ENCODE peak calls at places on chromosomes 12 and 14, in eight cellular contexts. E is neuronal stem cell, L is lower lobe of right lung, A is OCI-LY7, B is A549, U is GM23338, N is heart left ventricle, R is transverse colon. S is an unnamed sample. For H3K4me1, the result is how much of the 10 kb centered on the place peaks cover.

GRCh38 chr12:66262737-66263136 is 39.6 kb upstream of the HELB start:
- DNase-seq in E (no peak), L (no peak), A (no peak), B (no peak), U (no peak), N (no peak), R (no peak), S (no peak)

GRCh38 chr12:53791735-53792326 is 40.1 kb upstream of the CISTR start:
- DNase-seq in E (no peak), L (no peak), A (peak), B (no peak), U (peak), N (no peak), R (no peak), S (no peak)

GRCh38 chr12:73421832-73422231 is 1115.8 kb upstream of the ATXN7L3B start:
- DNase-seq in E (no peak), L (no peak), A (no peak), B (no peak), U (no peak), N (no peak), R (no peak), S (no peak)

GRCh38 chr12:114245555-114245954 is 160.4 kb downstream of the TBX5 start:
- DNase-seq in E (no peak), L (no peak), A (no peak), B (no peak), U (peak), N (no peak), R (no peak), S (no peak)

GRCh38 chr12:43740511-43741100 is 18.0 kb downstream of the PUS7L start:
- DNase-seq in E (no peak), L (no peak), A (no peak), B (no peak), U (no peak), N (no peak), R (no peak), S (no peak)

GRCh38 chr12:54166543-54167499 is 22.0 kb downstream of the SMUG1 start:
- DNase-seq in E (no peak), L (no peak), A (no peak), B (no peak), U (no peak), N (no peak), R (no peak), S (no peak)

GRCh38 chr12:57089259-57090245 is 638 bp downstream of the NAB2 start:
- DNase-seq in E (no peak), L (peak), A (peak), B (no peak), U (peak), N (peak), R (peak), S (peak)

GRCh38 chr14:58736606-58737005 is 98.8 kb downstream of the DACT1 start:
- DNase-seq in E (no peak), L (no peak), A (no peak), B (no peak), U (no peak), N (no peak), R (no peak), S (no peak)

GRCh38 chr14:54683882-54684794 is 117.2 kb downstream of the SAMD4A start:
- DNase-seq in E (no peak), L (no peak), A (no peak), B (no peak), U (peak), N (no peak), R (peak), S (no peak)

GRCh38 chr12:46402451-46402850 is 29.9 kb upstream of the SLC38A2 start:
- DNase-seq in E (no peak), L (no peak), A (no peak), B (no peak), U (no peak), N (no peak), R (peak), S (peak)

DNA sequence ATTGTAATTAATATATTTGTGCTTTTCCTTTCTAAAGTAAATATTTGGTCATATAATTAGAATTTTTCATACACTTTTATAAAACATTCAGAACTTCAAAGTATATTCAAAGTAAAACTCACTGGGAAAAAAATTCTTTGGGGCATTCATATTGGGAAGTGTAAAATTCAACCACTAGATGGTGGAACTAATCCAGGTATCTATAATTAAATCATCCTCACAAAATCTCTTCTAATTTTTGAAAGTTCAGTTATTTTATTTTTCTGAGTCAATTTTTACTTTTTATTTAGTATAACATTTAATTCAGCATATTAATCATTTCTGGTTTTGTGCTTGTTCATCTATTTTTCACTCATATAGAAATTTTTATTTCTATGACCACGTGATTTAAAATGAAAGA is 81.0 kb downstream of the NTS start:
- DNase-seq in E (no peak), L (no peak), A (no peak), B (no peak), U (peak), N (no peak), R (no peak), S (no peak)
- H3K4me3 ChIP-seq in E (no peak), L (no peak), A (no peak), B (no peak), U (no peak), N (no peak), R (no peak), S (no peak)

GRCh38 chr12:62292761-62293446 is 32.7 kb downstream of the USP15 start:
- DNase-seq in E (no peak), L (no peak), A (no peak), B (no peak), U (peak), N (no peak), R (no peak), S (no peak)

GRCh38 chr12:62291888-62292760 is 31.9 kb downstream of the USP15 start:
- DNase-seq in E (no peak), L (no peak), A (no peak), B (no peak), U (no peak), N (no peak), R (no peak), S (no peak)

GRCh38 chr12:62288328-62288727 is 28.1 kb downstream of the USP15 start:
- DNase-seq in E (no peak), L (no peak), A (no peak), B (no peak), U (no peak), N (no peak), R (no peak), S (no peak)

GRCh38 chr12:62294378-62294777 is 34.2 kb downstream of the USP15 start:
- DNase-seq in E (no peak), L (no peak), A (no peak), B (no peak), U (no peak), N (no peak), R (no peak), S (no peak)

DNA sequence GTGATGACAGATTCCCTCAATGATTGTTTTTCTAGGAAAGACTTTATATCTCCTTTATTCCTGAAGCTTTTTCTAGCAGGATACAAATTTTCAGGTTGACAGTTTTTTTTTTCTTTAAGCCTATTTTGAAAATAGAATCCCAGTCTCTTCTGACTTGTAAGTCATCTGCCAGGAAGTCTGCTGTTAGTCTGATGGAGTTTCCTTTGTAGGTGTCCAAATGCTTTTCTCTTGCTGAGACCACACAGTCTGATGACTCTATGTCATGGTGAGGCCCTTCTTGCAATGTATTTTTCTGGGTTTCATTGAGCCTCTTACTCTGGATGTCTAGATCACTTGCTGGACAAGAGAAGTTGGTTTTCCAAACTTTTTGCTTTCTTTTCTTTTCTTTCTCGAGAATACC is 30.6 kb downstream of the USP15 start:
- DNase-seq in E (no peak), L (no peak), A (no peak), B (no peak), U (no peak), N (no peak), R (no peak), S (no peak)
- H3K4me1 ChIP-seq in E (under half), L (under half), A (under half), B (under half), U (under half), N (under half), R (under half), S (under half)

DNA sequence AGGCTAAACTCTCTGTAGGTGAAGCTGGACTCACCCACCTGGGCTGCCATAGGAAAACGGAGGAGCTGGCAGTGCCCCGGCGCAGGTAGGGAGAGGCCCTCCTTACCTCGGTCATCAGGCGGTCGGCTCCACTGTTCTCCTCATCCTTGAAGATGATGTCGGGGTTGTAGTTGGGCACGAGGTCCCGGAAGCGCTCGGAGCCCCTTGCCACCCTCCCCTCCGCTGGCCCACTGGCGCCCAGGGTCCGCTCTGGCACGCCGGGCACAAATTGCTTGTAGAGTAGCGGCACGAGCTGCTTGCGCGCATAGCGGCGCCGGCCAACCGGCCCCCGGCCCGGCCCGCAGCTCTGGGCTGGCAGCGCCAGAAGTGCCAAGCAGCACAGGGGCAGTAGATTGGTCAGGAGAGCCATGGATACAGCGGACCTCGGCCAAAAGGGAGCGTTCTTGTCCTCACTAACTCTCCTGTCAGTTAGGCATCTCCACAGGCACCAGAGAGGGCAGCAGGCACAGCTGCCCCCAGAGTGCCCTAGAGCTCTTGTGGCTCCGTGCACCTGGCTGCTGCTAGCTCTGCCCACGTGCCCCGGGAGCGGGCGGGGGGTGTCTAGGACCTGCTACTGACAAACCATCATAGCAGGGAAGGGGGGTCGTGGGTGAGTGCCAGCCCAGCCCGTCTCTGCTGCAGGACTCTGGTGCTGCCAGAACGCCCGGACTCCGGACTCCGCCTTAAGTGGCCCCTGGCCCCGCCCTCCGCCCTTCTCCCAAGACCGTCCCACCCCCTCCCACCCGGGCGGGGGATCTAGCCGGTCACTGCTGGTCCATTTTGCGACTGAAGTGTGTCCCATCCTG is at the start of gene DHH:
- DNase-seq in E (no peak), L (peak), A (no peak), B (no peak), U (peak), N (peak), R (no peak), S (peak)
- H3K4me3 ChIP-seq in E (peak), L (peak), A (no peak), B (peak), U (peak), N (peak), R (no peak), S (no peak)

GRCh38 chr14:72810201-72810600 is 83.7 kb downstream of the DPF3 start:
- DNase-seq in E (no peak), L (no peak), A (no peak), B (no peak), U (no peak), N (no peak), R (no peak), S (no peak)

GRCh38 chr14:72804653-72805180 is 89.2 kb downstream of the DPF3 start:
- DNase-seq in E (no peak), L (no peak), A (no peak), B (no peak), U (peak), N (no peak), R (no peak), S (no peak)

GRCh38 chr14:72812292-72812851 is 81.5 kb downstream of the DPF3 start:
- DNase-seq in E (no peak), L (no peak), A (no peak), B (no peak), U (peak), N (peak), R (peak), S (no peak)

GRCh38 chr14:72809063-72809462 is 84.8 kb downstream of the DPF3 start:
- DNase-seq in E (no peak), L (no peak), A (no peak), B (no peak), U (no peak), N (no peak), R (no peak), S (no peak)

DNA sequence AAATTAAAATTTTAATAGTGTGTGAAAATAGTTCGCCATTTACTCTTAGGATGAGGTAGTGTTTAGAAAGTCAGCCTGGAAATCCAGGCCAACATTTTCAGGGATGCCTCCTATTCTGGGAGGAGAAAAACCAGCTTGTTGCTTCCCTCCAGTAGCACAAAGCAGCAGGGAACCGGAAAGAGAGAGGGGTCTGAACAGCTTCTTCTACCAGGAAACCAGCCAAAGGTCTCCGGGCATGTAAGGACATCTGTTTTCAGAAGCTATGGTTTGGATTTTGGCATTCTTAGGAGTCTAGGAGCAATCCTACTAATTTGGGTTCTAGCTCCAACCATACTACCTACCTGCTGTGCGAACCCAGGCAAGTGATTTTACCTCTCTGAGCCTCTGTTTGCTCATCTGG is 85.3 kb downstream of the DPF3 start:
- DNase-seq in E (no peak), L (no peak), A (no peak), B (no peak), U (no peak), N (no peak), R (no peak), S (no peak)
- H3K4me1 ChIP-seq in E (under half), L (under half), A (under half), B (under half), U (under half), N (under half), R (under half), S (under half)

GRCh38 chr14:104793703-104793959 is 1.9 kb downstream of the AKT1 start:
- DNase-seq in E (no peak), L (no peak), A (no peak), B (no peak), U (no peak), N (no peak), R (no peak), S (no peak)
- H3K4me3 ChIP-seq in E (no peak), L (peak), A (peak), B (no peak), U (peak), N (peak), R (no peak), S (no peak)

GRCh38 chr12:13369496-13369895 is 173.0 kb downstream of the EMP1 start:
- DNase-seq in E (no peak), L (no peak), A (no peak), B (no peak), U (no peak), N (no peak), R (no peak), S (no peak)
- H3K4me1 ChIP-seq in E (under half), L (under half), A (under half), B (under half), U (under half), N (under half), R (under half), S (under half)

GRCh38 chr12:40106655-40107054 is 774 bp upstream of the SLC2A13 start:
- DNase-seq in E (no peak), L (no peak), A (no peak), B (no peak), U (peak), N (no peak), R (no peak), S (no peak)

GRCh38 chr12:40105515-40106201 is at the start of gene SLC2A13:
- DNase-seq in E (peak), L (peak), A (peak), B (peak), U (peak), N (peak), R (peak), S (peak)

GRCh38 chr12:40106202-40106533 is 287 bp upstream of the SLC2A13 start:
- DNase-seq in E (no peak), L (no peak), A (no peak), B (no peak), U (no peak), N (no peak), R (no peak), S (no peak)

GRCh38 chr12:40107098-40107802 is 1.4 kb upstream of the SLC2A13 start:
- DNase-seq in E (peak), L (peak), A (peak), B (peak), U (peak), N (peak), R (peak), S (peak)

GRCh38 chr12:40107803-40108620 is 2.1 kb upstream of the SLC2A13 start:
- DNase-seq in E (no peak), L (peak), A (no peak), B (no peak), U (no peak), N (no peak), R (no peak), S (peak)
- H3K4me3 ChIP-seq in E (no peak), L (peak), A (no peak), B (no peak), U (no peak), N (no peak), R (no peak), S (no peak)

GRCh38 chr14:91927800-91928199 is 19.7 kb downstream of the FBLN5 start:
- DNase-seq in E (no peak), L (no peak), A (no peak), B (no peak), U (no peak), N (no peak), R (no peak), S (no peak)

GRCh38 chr14:91925727-91926121 is 21.8 kb downstream of the FBLN5 start:
- DNase-seq in E (no peak), L (no peak), A (no peak), B (no peak), U (no peak), N (no peak), R (no peak), S (no peak)

GRCh38 chr14:91924871-91925726 is 22.4 kb downstream of the FBLN5 start:
- DNase-seq in E (no peak), L (no peak), A (no peak), B (no peak), U (peak), N (no peak), R (no peak), S (no peak)

GRCh38 chr14:91926131-91926890 is 21.2 kb downstream of the FBLN5 start:
- DNase-seq in E (no peak), L (no peak), A (no peak), B (no peak), U (no peak), N (no peak), R (no peak), S (no peak)

GRCh38 chr14:91927216-91927615 is 20.3 kb downstream of the FBLN5 start:
- DNase-seq in E (no peak), L (no peak), A (no peak), B (no peak), U (no peak), N (no peak), R (no peak), S (no peak)
- H3K4me1 ChIP-seq in E (under half), L (under half), A (under half), B (under half), U (under half), N (half or more), R (under half), S (under half)

GRCh38 chr12:3304436-3305135 is 186.4 kb upstream of the PRMT8 start:
- DNase-seq in E (no peak), L (no peak), A (no peak), B (no peak), U (no peak), N (no peak), R (no peak), S (no peak)
- H3K4me3 ChIP-seq in E (no peak), L (no peak), A (no peak), B (no peak), U (no peak), N (no peak), R (no peak), S (no peak)

S was measured in ovary.